ENCODE peak calls at places on chromosome 21, in six cellular contexts. Y, P, B, N, M and G are unnamed samples.

GRCh38 chr21:38126677-38127271 is 130.0 kb upstream of the KCNJ15 start:
- DNase-seq in Y (peak), M (no peak), B (peak), P (no peak), N (peak), G (peak)

GRCh38 chr21:23936224-23936623 is 1671.1 kb downstream of the MRPL39 start:
- DNase-seq in B (peak), N (no peak), P (no peak), Y (peak), M (no peak), G (peak)

GRCh38 chr21:29453511-29453910 is 154.8 kb downstream of the BACH1 start:
- DNase-seq in P (no peak), N (no peak), M (no peak), Y (no peak), B (no peak), G (no peak)

GRCh38 chr21:38268859-38269566 is 12.2 kb downstream of the KCNJ15 start:
- DNase-seq in N (no peak), B (no peak), M (no peak), Y (no peak), P (no peak), G (no peak)

GRCh38 chr21:35395728-35396127 is 346.6 kb upstream of the RUNX1 start:
- DNase-seq in B (peak), P (no peak), N (no peak), Y (no peak), M (no peak), G (peak)

GRCh38 chr21:33185852-33186251 is 43.9 kb upstream of the IFNAR2 start:
- DNase-seq in B (no peak), N (no peak), P (no peak), Y (no peak), M (no peak), G (no peak)

GRCh38 chr21:34189506-34189905 is 116.1 kb downstream of the MRPS6 start:
- DNase-seq in N (no peak), B (no peak), P (no peak), M (no peak), Y (peak), G (no peak)

GRCh38 chr21:27818847-27819246 is 852.0 kb upstream of the ADAMTS5 start:
- DNase-seq in B (peak), N (peak), M (no peak), Y (no peak), P (no peak), G (peak)

GRCh38 chr21:44755227-44755626 is 43.9 kb upstream of the TSPEAR start:
- DNase-seq in Y (no peak), M (no peak), N (no peak), P (no peak), B (peak), G (peak)
- TF ChIP-seq CTCF in Y (no peak), M (no peak), N (no peak), P (no peak), B (peak), G (peak)

GRCh38 chr21:25507522-25507921 is 99.8 kb downstream of the MRPL39 start:
- DNase-seq in P (no peak), Y (no peak), B (peak), N (no peak), M (no peak), G (peak)
- TF ChIP-seq CTCF in P (peak), Y (peak), B (peak), N (no peak), M (no peak), G (no peak)

DNA sequence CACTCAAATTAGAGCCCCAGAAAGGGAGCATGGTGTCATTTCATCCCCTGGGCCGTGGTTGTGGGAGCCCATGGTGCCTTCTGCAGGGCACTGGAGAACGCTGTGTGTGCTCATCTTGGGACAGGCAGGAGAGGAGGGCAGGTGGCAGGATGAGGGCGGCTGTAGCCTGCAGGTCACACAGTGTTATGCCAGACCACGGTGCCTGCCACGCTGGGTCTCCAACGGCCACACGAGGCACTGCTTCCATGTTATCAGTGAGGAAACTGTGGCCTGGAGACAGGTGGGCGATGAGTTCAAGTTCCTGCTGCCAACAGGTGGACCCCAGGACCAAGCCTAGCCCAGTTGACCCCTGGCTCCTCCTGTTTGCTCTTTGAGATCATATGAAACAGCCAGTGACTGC is 21.0 kb downstream of the ABCG1 start:
- DNase-seq in N (no peak), P (no peak), Y (no peak), M (no peak), B (no peak), G (no peak)
- TF ChIP-seq CTCF in N (no peak), P (no peak), Y (peak), M (no peak), B (no peak), G (no peak)

GRCh38 chr21:36727886-36728285 is 29.0 kb downstream of the SIM2 start:
- DNase-seq in B (no peak), M (peak), N (no peak), Y (peak), P (no peak), G (no peak)
- TF ChIP-seq CTCF in B (peak), M (no peak), N (no peak), Y (peak), P (no peak), G (no peak)

GRCh38 chr21:14285147-14285546 is 69.2 kb downstream of the RBM11 start:
- DNase-seq in Y (no peak), N (no peak), M (no peak), B (no peak), P (no peak), G (no peak)
- TF ChIP-seq CTCF in Y (no peak), N (no peak), M (no peak), B (no peak), P (no peak), G (no peak)

GRCh38 chr21:36610201-36610600 is 88.7 kb upstream of the SIM2 start:
- DNase-seq in B (peak), M (no peak), N (no peak), P (no peak), Y (no peak), G (no peak)

GRCh38 chr21:36615274-36615964 is 83.5 kb upstream of the SIM2 start:
- DNase-seq in P (no peak), M (no peak), B (no peak), Y (peak), N (no peak), G (no peak)

GRCh38 chr21:36613064-36613463 is 85.9 kb upstream of the SIM2 start:
- DNase-seq in P (no peak), M (no peak), N (no peak), Y (no peak), B (peak), G (no peak)

GRCh38 chr21:36609654-36610053 is 89.3 kb upstream of the SIM2 start:
- DNase-seq in Y (no peak), N (no peak), B (no peak), M (no peak), P (no peak), G (no peak)

GRCh38 chr21:36613554-36613953 is 85.4 kb upstream of the SIM2 start:
- DNase-seq in Y (no peak), M (no peak), N (no peak), P (no peak), B (peak), G (no peak)
- TF ChIP-seq CTCF in Y (no peak), M (no peak), N (no peak), P (no peak), B (no peak), G (no peak)

GRCh38 chr21:45266518-45267389 is 20.9 kb downstream of the POFUT2 start:
- DNase-seq in Y (no peak), P (no peak), B (peak), M (peak), N (no peak), G (no peak)

GRCh38 chr21:45265721-45266517 is 21.8 kb downstream of the POFUT2 start:
- DNase-seq in M (peak), P (no peak), B (no peak), Y (no peak), N (no peak), G (no peak)

GRCh38 chr21:45267390-45267760 is 20.3 kb downstream of the POFUT2 start:
- DNase-seq in M (peak), Y (no peak), N (no peak), B (no peak), P (no peak), G (no peak)

GRCh38 chr21:45269861-45270260 is 17.8 kb downstream of the POFUT2 start:
- DNase-seq in B (no peak), N (no peak), Y (no peak), P (no peak), M (no peak), G (no peak)

DNA sequence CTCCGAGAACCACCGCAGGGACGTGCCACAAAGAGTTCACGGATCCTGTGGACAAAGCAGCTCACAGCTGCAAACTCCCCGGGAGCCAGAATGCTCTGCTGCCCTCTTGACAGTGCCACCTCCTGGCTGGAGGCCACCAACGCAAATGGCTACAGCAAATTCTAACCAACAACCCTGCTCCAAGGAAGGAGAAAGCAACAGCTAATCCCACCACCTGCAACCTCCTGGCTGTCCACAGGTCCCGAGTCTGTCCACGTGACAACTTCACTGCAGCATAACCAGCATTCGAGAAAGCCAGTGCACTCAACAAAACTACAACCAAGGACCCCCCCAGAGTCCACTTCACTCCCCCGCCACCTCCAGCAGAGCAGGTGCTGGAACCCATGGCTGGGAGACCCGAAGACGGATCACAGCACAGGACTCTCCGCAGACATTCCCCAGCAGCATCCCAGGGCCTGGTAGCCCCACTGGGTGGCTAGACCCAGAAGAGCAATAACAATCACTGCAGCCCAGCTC is 17.3 kb downstream of the POFUT2 start:
- DNase-seq in M (no peak), Y (no peak), N (no peak), P (no peak), B (peak), G (no peak)
- TF ChIP-seq CTCF in M (peak), Y (peak), N (peak), P (peak), B (peak), G (no peak)

GRCh38 chr21:45100866-45101265 is 26.5 kb downstream of the ADARB1 start:
- DNase-seq in Y (no peak), N (no peak), M (no peak), P (no peak), B (no peak), G (no peak)

GRCh38 chr21:45095505-45095904 is 21.1 kb downstream of the ADARB1 start:
- DNase-seq in B (no peak), P (no peak), N (no peak), M (no peak), Y (no peak), G (no peak)

GRCh38 chr21:45096216-45096615 is 21.8 kb downstream of the ADARB1 start:
- DNase-seq in B (no peak), Y (no peak), M (no peak), P (no peak), N (no peak), G (no peak)

GRCh38 chr21:45097827-45098387 is 23.5 kb downstream of the ADARB1 start:
- DNase-seq in M (no peak), P (no peak), Y (no peak), B (no peak), N (no peak), G (no peak)

GRCh38 chr21:45098867-45099266 is 24.5 kb downstream of the ADARB1 start:
- DNase-seq in B (peak), Y (peak), M (no peak), P (no peak), N (no peak), G (peak)
- TF ChIP-seq CTCF in B (peak), Y (peak), M (peak), P (peak), N (peak), G (peak)